ENCODE peak calls at places on chromosomes 1 and 21, in four cellular contexts. One of them, this sample, is unnamed.

GRCh38 chr1:164858233-164858632 is 299.2 kb downstream of the PBX1 start:
- DNase-seq in K562: no peak
- DNase-seq in GM12878: no peak
- DNase-seq in GM12891: no peak
- DNase-seq in this sample: no peak

GRCh38 chr1:64848812-64849211 is 103.9 kb downstream of the RAVER2 start:
- DNase-seq in GM12878: no peak
- DNase-seq in GM12891: no peak
- DNase-seq in K562: no peak
- DNase-seq in this sample: no peak

GRCh38 chr1:95278173-95278988 is 44.4 kb downstream of the RWDD3 start:
- DNase-seq in GM12891: no peak
- DNase-seq in K562: no peak
- DNase-seq in GM12878: no peak
- DNase-seq in this sample: no peak

GRCh38 chr1:155083865-155084721 is 5.5 kb downstream of the EFNA3 start:
- DNase-seq in K562: no peak
- DNase-seq in GM12878: no peak
- DNase-seq in GM12891: no peak
- DNase-seq in this sample: peak

GRCh38 chr1:153799566-153800465 is 24.6 kb downstream of the SLC27A3 start:
- DNase-seq in GM12878: no peak
- DNase-seq in K562: no peak
- DNase-seq in GM12891: no peak
- DNase-seq in this sample: no peak

GRCh38 chr1:78722521-78722920 is 72.9 kb downstream of the IFI44 start:
- DNase-seq in GM12878: no peak
- DNase-seq in K562: no peak
- DNase-seq in GM12891: no peak
- DNase-seq in this sample: no peak

GRCh38 chr21:18986197-18986596 is 582.6 kb upstream of the TMPRSS15 start:
- DNase-seq in GM12891: no peak
- DNase-seq in K562: no peak
- DNase-seq in GM12878: no peak
- DNase-seq in this sample: no peak

GRCh38 chr1:239719642-239720258 is 333.4 kb downstream of the CHRM3 start:
- DNase-seq in K562: no peak
- DNase-seq in GM12878: no peak
- DNase-seq in GM12891: no peak
- DNase-seq in this sample: peak

GRCh38 chr1:161218301-161219077 is 3.4 kb downstream of the FCER1G start:
- DNase-seq in GM12891: no peak
- DNase-seq in GM12878: no peak
- DNase-seq in K562: no peak
- DNase-seq in this sample: no peak

GRCh38 chr1:232558974-232559373 is 71.0 kb downstream of the SIPA1L2 start:
- DNase-seq in GM12891: no peak
- DNase-seq in K562: no peak
- DNase-seq in GM12878: no peak
- DNase-seq in this sample: no peak

GRCh38 chr1:110787328-110788071 is 85.4 kb upstream of the CD53 start:
- DNase-seq in GM12878: peak
- DNase-seq in K562: no peak
- DNase-seq in GM12891: no peak
- DNase-seq in this sample: no peak

GRCh38 chr1:21338568-21339401 is 48.5 kb upstream of the ECE1 start:
- DNase-seq in K562: no peak
- DNase-seq in GM12878: no peak
- DNase-seq in GM12891: no peak
- DNase-seq in this sample: no peak

GRCh38 chr1:157147906-157148717 is 9.9 kb upstream of the ETV3 start:
- DNase-seq in K562: no peak
- DNase-seq in GM12891: no peak
- DNase-seq in GM12878: no peak
- DNase-seq in this sample: no peak

GRCh38 chr1:41362749-41363631 is 1.8 kb downstream of the FOXO6 start:
- DNase-seq in GM12878: no peak
- DNase-seq in K562: no peak
- DNase-seq in GM12891: no peak
- DNase-seq in this sample: no peak

GRCh38 chr1:191160837-191161236 is 683.2 kb upstream of the BRINP3 start:
- DNase-seq in K562: no peak
- DNase-seq in GM12891: no peak
- DNase-seq in GM12878: no peak
- DNase-seq in this sample: no peak
- TF ChIP-seq SPI1 in K562: no peak
- TF ChIP-seq SPI1 in GM12891: no peak
- TF ChIP-seq SPI1 in GM12878: no peak
- TF ChIP-seq SPI1 in this sample: no peak

GRCh38 chr1:6082430-6082971 is 36.8 kb downstream of the KCNAB2 start:
- DNase-seq in GM12878: no peak
- DNase-seq in GM12891: no peak
- DNase-seq in K562: peak
- DNase-seq in this sample: no peak
- TF ChIP-seq SPI1 in GM12878: no peak
- TF ChIP-seq SPI1 in GM12891: no peak
- TF ChIP-seq SPI1 in K562: no peak
- TF ChIP-seq SPI1 in this sample: no peak

GRCh38 chr1:25522240-25522639 is 21.2 kb upstream of the LDLRAP1 start:
- DNase-seq in GM12878: peak
- DNase-seq in GM12891: no peak
- DNase-seq in K562: no peak
- DNase-seq in this sample: no peak

GRCh38 chr1:25517476-25518394 is 25.7 kb upstream of the LDLRAP1 start:
- DNase-seq in GM12891: no peak
- DNase-seq in K562: peak
- DNase-seq in GM12878: no peak
- DNase-seq in this sample: no peak

GRCh38 chr1:25520446-25521061 is 22.9 kb upstream of the LDLRAP1 start:
- DNase-seq in GM12891: no peak
- DNase-seq in GM12878: peak
- DNase-seq in K562: peak
- DNase-seq in this sample: peak

GRCh38 chr1:25516686-25517085 is 26.7 kb upstream of the LDLRAP1 start:
- DNase-seq in K562: no peak
- DNase-seq in GM12891: no peak
- DNase-seq in GM12878: no peak
- DNase-seq in this sample: no peak

GRCh38 chr1:25519624-25520023 is 23.8 kb upstream of the LDLRAP1 start:
- DNase-seq in GM12891: no peak
- DNase-seq in GM12878: no peak
- DNase-seq in K562: no peak
- DNase-seq in this sample: no peak
- TF ChIP-seq SPI1 in GM12891: no peak
- TF ChIP-seq SPI1 in GM12878: no peak
- TF ChIP-seq SPI1 in K562: no peak
- TF ChIP-seq SPI1 in this sample: no peak

GRCh38 chr21:26966360-26966977 is 419 bp downstream of the ADAMTS5 start:
- DNase-seq in GM12878: no peak
- DNase-seq in GM12891: peak
- DNase-seq in K562: no peak
- DNase-seq in this sample: peak
- TF ChIP-seq SPI1 in GM12878: no peak
- TF ChIP-seq SPI1 in GM12891: no peak
- TF ChIP-seq SPI1 in K562: no peak
- TF ChIP-seq SPI1 in this sample: no peak

This sample was measured in HL-60.